ENCODE peak calls at places on chromosomes 3 and 15, in six cellular contexts. One of them, this sample, is unnamed.
A peak's percentile ranks its signal among the peaks of the same experiment; 100 is the strongest.

GRCh38 chr3:136906725-136907124 is 44.7 kb downstream of the NCK1 start:
- DNase-seq in H9: no peak
- DNase-seq in PC-3: no peak
- DNase-seq in MM.1S: no peak
- DNase-seq in left ventricle myocardium inferior: no peak
- DNase-seq in Caco-2: no peak
- DNase-seq in this sample: no peak

GRCh38 chr3:151016421-151016820 is 43.9 kb upstream of the CLRN1 start:
- DNase-seq in H9: no peak
- DNase-seq in PC-3: no peak
- DNase-seq in MM.1S: no peak
- DNase-seq in left ventricle myocardium inferior: no peak
- DNase-seq in Caco-2: no peak
- DNase-seq in this sample: no peak

GRCh38 chr3:190076138-190076537 is 44.6 kb downstream of the P3H2 start:
- DNase-seq in H9: no peak
- DNase-seq in PC-3: no peak
- DNase-seq in MM.1S: no peak
- DNase-seq in left ventricle myocardium inferior: no peak
- DNase-seq in Caco-2: no peak
- DNase-seq in this sample: no peak

GRCh38 chr3:31495971-31496370 is 36.8 kb upstream of the STT3B start:
- DNase-seq in H9: no peak
- DNase-seq in PC-3: peak; percentile 44
- DNase-seq in MM.1S: no peak
- DNase-seq in left ventricle myocardium inferior: no peak
- DNase-seq in Caco-2: no peak
- DNase-seq in this sample: no peak

GRCh38 chr15:57667171-57667924 is 39.2 kb upstream of the POLR2M start:
- DNase-seq in H9: no peak
- DNase-seq in PC-3: peak; percentile 65
- DNase-seq in MM.1S: no peak
- DNase-seq in left ventricle myocardium inferior: no peak
- DNase-seq in Caco-2: peak; percentile 65
- DNase-seq in this sample: no peak

GRCh38 chr3:149638401-149639092 is 19.3 kb downstream of the WWTR1 start:
- DNase-seq in H9: no peak
- DNase-seq in PC-3: no peak
- DNase-seq in MM.1S: no peak
- DNase-seq in left ventricle myocardium inferior: no peak
- DNase-seq in Caco-2: no peak
- DNase-seq in this sample: no peak

GRCh38 chr3:111690242-111690641 is 95.1 kb upstream of the ZBED2 start:
- DNase-seq in H9: no peak
- DNase-seq in PC-3: no peak
- DNase-seq in MM.1S: no peak
- DNase-seq in left ventricle myocardium inferior: no peak
- DNase-seq in Caco-2: no peak
- DNase-seq in this sample: no peak

GRCh38 chr3:69410301-69410700 is 24.4 kb upstream of the FRMD4B start:
- DNase-seq in H9: peak; percentile 57
- DNase-seq in PC-3: peak; percentile 63
- DNase-seq in MM.1S: peak; percentile 72
- DNase-seq in left ventricle myocardium inferior: peak; percentile 67
- DNase-seq in Caco-2: peak; percentile 76
- DNase-seq in this sample: peak; percentile 69

GRCh38 chr3:43178891-43179366 is 73.0 kb upstream of the POMGNT2 start:
- DNase-seq in H9: no peak
- DNase-seq in PC-3: peak; percentile 99
- DNase-seq in MM.1S: no peak
- DNase-seq in left ventricle myocardium inferior: no peak
- DNase-seq in Caco-2: no peak
- DNase-seq in this sample: peak; percentile 87
- TF ChIP-seq CTCF in H9: no peak
- TF ChIP-seq CTCF in PC-3: peak; percentile 53
- TF ChIP-seq CTCF in MM.1S: no peak
- TF ChIP-seq CTCF in left ventricle myocardium inferior: no peak
- TF ChIP-seq CTCF in Caco-2: no peak
- TF ChIP-seq CTCF in this sample: no peak

DNA sequence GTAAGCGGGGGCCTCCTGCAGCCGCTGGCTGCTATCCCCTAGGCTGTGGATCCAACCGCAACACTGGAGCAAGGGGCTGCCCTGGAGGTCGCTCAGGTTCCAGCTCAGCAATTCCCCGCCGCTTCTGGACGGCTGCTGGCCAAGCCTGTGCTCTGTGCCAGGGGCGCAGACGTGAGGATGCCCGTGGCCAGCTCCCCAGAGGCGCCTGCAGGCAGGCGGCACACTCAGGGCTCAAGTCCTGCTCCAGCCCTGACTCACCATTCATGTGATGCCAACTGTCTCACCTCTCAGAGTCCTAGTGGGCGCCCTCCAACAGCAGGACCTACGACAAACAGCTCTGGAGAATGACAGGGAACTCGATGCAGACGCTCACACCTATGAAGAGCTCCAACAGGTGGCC is 31.6 kb downstream of the KLHL25 start:
- DNase-seq in H9: no peak
- DNase-seq in PC-3: no peak
- DNase-seq in MM.1S: no peak
- DNase-seq in left ventricle myocardium inferior: peak; percentile 67
- DNase-seq in Caco-2: no peak
- DNase-seq in this sample: no peak
- TF ChIP-seq CTCF in H9: no peak
- TF ChIP-seq CTCF in PC-3: no peak
- TF ChIP-seq CTCF in MM.1S: no peak
- TF ChIP-seq CTCF in left ventricle myocardium inferior: peak; percentile 15
- TF ChIP-seq CTCF in Caco-2: no peak
- TF ChIP-seq CTCF in this sample: no peak

DNA sequence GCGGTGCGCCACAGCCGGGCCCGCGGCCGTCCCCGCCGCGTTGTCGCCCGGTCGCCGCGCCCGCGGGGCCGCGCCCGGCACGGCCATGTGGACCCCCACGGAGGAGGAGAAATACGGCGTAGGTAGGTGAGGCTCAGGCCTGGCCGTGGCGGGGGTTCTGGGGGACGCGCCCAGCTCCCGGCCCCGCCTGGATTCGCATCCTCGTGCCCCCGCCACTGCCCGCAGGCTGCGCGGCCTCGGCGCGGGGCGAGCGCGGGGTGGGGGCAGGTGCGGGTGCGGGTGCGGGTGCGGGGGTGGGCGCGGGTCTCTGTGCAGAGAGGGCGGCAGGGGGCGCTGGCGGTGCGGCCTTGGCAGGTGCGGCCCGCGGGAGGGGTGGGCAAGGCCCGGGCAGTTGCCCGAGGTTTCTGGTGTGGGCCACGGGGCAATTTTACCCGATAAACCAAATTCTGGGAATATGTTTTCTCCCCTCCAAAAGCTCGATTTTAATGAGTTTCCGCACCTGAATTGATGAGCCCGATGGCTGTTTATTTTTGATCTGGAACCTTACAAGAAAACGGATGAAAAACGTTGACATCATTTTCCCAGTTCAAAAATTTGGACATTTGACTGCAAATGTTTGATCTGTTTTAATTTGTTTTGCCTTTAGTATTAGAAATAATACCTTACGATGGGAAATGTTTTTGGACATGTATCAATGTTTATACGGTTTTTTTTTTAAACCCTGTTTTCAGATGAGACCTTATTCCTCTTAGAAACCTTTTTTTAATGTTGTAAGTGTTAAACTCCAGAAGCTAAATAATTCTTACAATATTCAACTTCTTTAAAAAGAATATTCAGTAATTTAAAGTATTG is 678 bp downstream of the DOCK3 start:
- DNase-seq in H9: peak; percentile 71
- DNase-seq in PC-3: no peak
- DNase-seq in MM.1S: peak; percentile 36
- DNase-seq in left ventricle myocardium inferior: peak; percentile 55
- DNase-seq in Caco-2: peak; percentile 56
- DNase-seq in this sample: no peak
- TF ChIP-seq CTCF in H9: peak; percentile 75
- TF ChIP-seq CTCF in PC-3: peak; percentile 61
- TF ChIP-seq CTCF in MM.1S: peak; percentile 35
- TF ChIP-seq CTCF in left ventricle myocardium inferior: peak; percentile 65
- TF ChIP-seq CTCF in Caco-2: no peak
- TF ChIP-seq CTCF in this sample: peak; percentile 47

GRCh38 chr3:16252243-16252978 is 12.3 kb downstream of the DPH3 start:
- DNase-seq in H9: no peak
- DNase-seq in PC-3: no peak
- DNase-seq in MM.1S: no peak
- DNase-seq in left ventricle myocardium inferior: no peak
- DNase-seq in Caco-2: peak; percentile 34
- DNase-seq in this sample: no peak

GRCh38 chr3:16251316-16252085 is 13.2 kb downstream of the DPH3 start:
- DNase-seq in H9: no peak
- DNase-seq in PC-3: no peak
- DNase-seq in MM.1S: no peak
- DNase-seq in left ventricle myocardium inferior: no peak
- DNase-seq in Caco-2: no peak
- DNase-seq in this sample: no peak

GRCh38 chr3:16248556-16248955 is 16.2 kb downstream of the DPH3 start:
- DNase-seq in H9: no peak
- DNase-seq in PC-3: no peak
- DNase-seq in MM.1S: no peak
- DNase-seq in left ventricle myocardium inferior: no peak
- DNase-seq in Caco-2: no peak
- DNase-seq in this sample: no peak

GRCh38 chr3:16247282-16248058 is 17.3 kb downstream of the DPH3 start:
- DNase-seq in H9: peak; percentile 79
- DNase-seq in PC-3: peak; percentile 93
- DNase-seq in MM.1S: peak; percentile 80
- DNase-seq in left ventricle myocardium inferior: peak; percentile 57
- DNase-seq in Caco-2: peak; percentile 80
- DNase-seq in this sample: peak; percentile 71

GRCh38 chr3:16249336-16249735 is 15.4 kb downstream of the DPH3 start:
- DNase-seq in H9: peak; percentile 62
- DNase-seq in PC-3: peak; percentile 60
- DNase-seq in MM.1S: peak; percentile 14
- DNase-seq in left ventricle myocardium inferior: no peak
- DNase-seq in Caco-2: peak; percentile 19
- DNase-seq in this sample: no peak
- TF ChIP-seq CTCF in H9: peak; percentile 78
- TF ChIP-seq CTCF in PC-3: peak; percentile 82
- TF ChIP-seq CTCF in MM.1S: peak; percentile 43
- TF ChIP-seq CTCF in left ventricle myocardium inferior: peak; percentile 34
- TF ChIP-seq CTCF in Caco-2: peak; percentile 26
- TF ChIP-seq CTCF in this sample: peak; percentile 27

GRCh38 chr15:85607842-85608241 is 186.9 kb downstream of the KLHL25 start:
- DNase-seq in H9: no peak
- DNase-seq in PC-3: peak; percentile 93
- DNase-seq in MM.1S: no peak
- DNase-seq in left ventricle myocardium inferior: no peak
- DNase-seq in Caco-2: no peak
- DNase-seq in this sample: no peak

GRCh38 chr15:85607141-85607806 is 187.5 kb downstream of the KLHL25 start:
- DNase-seq in H9: no peak
- DNase-seq in PC-3: peak; percentile 67
- DNase-seq in MM.1S: no peak
- DNase-seq in left ventricle myocardium inferior: no peak
- DNase-seq in Caco-2: no peak
- DNase-seq in this sample: no peak

GRCh38 chr15:85604194-85604593 is 190.5 kb downstream of the KLHL25 start:
- DNase-seq in H9: no peak
- DNase-seq in PC-3: no peak
- DNase-seq in MM.1S: no peak
- DNase-seq in left ventricle myocardium inferior: no peak
- DNase-seq in Caco-2: no peak
- DNase-seq in this sample: no peak

GRCh38 chr15:85609492-85609891 is 185.2 kb downstream of the KLHL25 start:
- DNase-seq in H9: no peak
- DNase-seq in PC-3: no peak
- DNase-seq in MM.1S: no peak
- DNase-seq in left ventricle myocardium inferior: no peak
- DNase-seq in Caco-2: no peak
- DNase-seq in this sample: no peak

DNA sequence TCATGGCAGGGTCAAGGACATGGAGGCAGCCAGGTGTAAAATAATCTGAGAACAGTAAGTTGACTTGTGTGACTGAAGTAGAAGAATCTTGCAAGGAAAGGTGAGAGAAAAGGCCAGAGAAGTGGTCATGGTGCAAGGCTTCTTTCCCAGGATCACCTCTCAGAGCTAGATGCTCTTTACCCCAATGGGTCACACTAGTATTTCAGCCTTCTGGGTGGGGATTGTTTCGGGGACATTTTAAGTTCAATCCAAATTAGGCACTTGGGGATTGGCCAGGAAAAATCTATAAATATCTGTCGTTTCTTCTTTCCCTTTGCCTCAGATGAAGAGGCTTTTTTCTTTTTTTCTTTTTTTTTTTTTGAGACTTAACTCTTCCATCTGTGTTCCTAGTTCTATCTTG is 188.0 kb downstream of the KLHL25 start:
- DNase-seq in H9: no peak
- DNase-seq in PC-3: no peak
- DNase-seq in MM.1S: no peak
- DNase-seq in left ventricle myocardium inferior: no peak
- DNase-seq in Caco-2: no peak
- DNase-seq in this sample: no peak
- TF ChIP-seq CTCF in H9: no peak
- TF ChIP-seq CTCF in PC-3: no peak
- TF ChIP-seq CTCF in MM.1S: no peak
- TF ChIP-seq CTCF in left ventricle myocardium inferior: no peak
- TF ChIP-seq CTCF in Caco-2: no peak
- TF ChIP-seq CTCF in this sample: no peak

GRCh38 chr3:153443961-153444360 is 281.9 kb downstream of the RAP2B start:
- DNase-seq in H9: no peak
- DNase-seq in PC-3: peak; percentile 65
- DNase-seq in MM.1S: peak; percentile 65
- DNase-seq in left ventricle myocardium inferior: no peak
- DNase-seq in Caco-2: peak; percentile 15
- DNase-seq in this sample: no peak
- TF ChIP-seq CTCF in H9: peak; percentile 50
- TF ChIP-seq CTCF in PC-3: peak; percentile 72
- TF ChIP-seq CTCF in MM.1S: peak; percentile 53
- TF ChIP-seq CTCF in left ventricle myocardium inferior: no peak
- TF ChIP-seq CTCF in Caco-2: peak; percentile 33
- TF ChIP-seq CTCF in this sample: no peak

GRCh38 chr3:67529337-67529736 is 125.1 kb downstream of the SUCLG2 start:
- DNase-seq in H9: no peak
- DNase-seq in PC-3: no peak
- DNase-seq in MM.1S: no peak
- DNase-seq in left ventricle myocardium inferior: no peak
- DNase-seq in Caco-2: no peak
- DNase-seq in this sample: no peak
- TF ChIP-seq CTCF in H9: no peak
- TF ChIP-seq CTCF in PC-3: no peak
- TF ChIP-seq CTCF in MM.1S: no peak
- TF ChIP-seq CTCF in left ventricle myocardium inferior: peak; percentile 9
- TF ChIP-seq CTCF in Caco-2: peak; percentile 29
- TF ChIP-seq CTCF in this sample: no peak